ENCODE peak calls at places on chromosomes 7 and 10, in ten cellular contexts. One of them, this sample, is unnamed.

GRCh38 chr10:72334196-72334831 is 20.4 kb downstream of the DNAJB12 start:
- DNase-seq in cardiac fibroblast: peak; percentile 40
- DNase-seq in aorta: no peak
- DNase-seq in fibroblast of the aortic adventitia: no peak
- DNase-seq in osteoblast: peak; percentile 50
- DNase-seq in stomach: no peak
- DNase-seq in SJSA1: no peak
- DNase-seq in NB4: no peak
- DNase-seq in neural progenitor cell: peak; percentile 87
- DNase-seq in A549: no peak
- DNase-seq in this sample: no peak

GRCh38 chr10:17021661-17022060 is 108.0 kb downstream of the CUBN start:
- DNase-seq in cardiac fibroblast: no peak
- DNase-seq in aorta: no peak
- DNase-seq in fibroblast of the aortic adventitia: no peak
- DNase-seq in osteoblast: no peak
- DNase-seq in stomach: no peak
- DNase-seq in SJSA1: no peak
- DNase-seq in NB4: no peak
- DNase-seq in neural progenitor cell: peak; percentile 77
- DNase-seq in A549: no peak
- DNase-seq in this sample: no peak

GRCh38 chr7:2701832-2702593 is 14.0 kb downstream of the AMZ1 start:
- DNase-seq in cardiac fibroblast: peak; percentile 37
- DNase-seq in aorta: peak; percentile 75
- DNase-seq in fibroblast of the aortic adventitia: peak; percentile 76
- DNase-seq in osteoblast: peak; percentile 94
- DNase-seq in stomach: no peak
- DNase-seq in SJSA1: no peak
- DNase-seq in NB4: no peak
- DNase-seq in neural progenitor cell: no peak
- DNase-seq in A549: no peak
- DNase-seq in this sample: no peak

GRCh38 chr10:58026036-58026435 is 241.7 kb downstream of the IPMK start:
- DNase-seq in cardiac fibroblast: no peak
- DNase-seq in aorta: no peak
- DNase-seq in fibroblast of the aortic adventitia: no peak
- DNase-seq in osteoblast: no peak
- DNase-seq in stomach: no peak
- DNase-seq in SJSA1: no peak
- DNase-seq in NB4: no peak
- DNase-seq in neural progenitor cell: no peak
- DNase-seq in A549: no peak
- DNase-seq in this sample: no peak

GRCh38 chr7:5276611-5277010 is 6.1 kb upstream of the SLC29A4 start:
- DNase-seq in cardiac fibroblast: no peak
- DNase-seq in aorta: no peak
- DNase-seq in fibroblast of the aortic adventitia: no peak
- DNase-seq in osteoblast: peak; percentile 18
- DNase-seq in stomach: no peak
- DNase-seq in SJSA1: no peak
- DNase-seq in NB4: no peak
- DNase-seq in neural progenitor cell: no peak
- DNase-seq in A549: no peak
- DNase-seq in this sample: no peak

GRCh38 chr7:157320607-157320979 is 16.2 kb upstream of the DNAJB6 start:
- DNase-seq in cardiac fibroblast: peak; percentile 48
- DNase-seq in aorta: no peak
- DNase-seq in fibroblast of the aortic adventitia: peak; percentile 50
- DNase-seq in osteoblast: no peak
- DNase-seq in stomach: no peak
- DNase-seq in SJSA1: no peak
- DNase-seq in NB4: no peak
- DNase-seq in neural progenitor cell: no peak
- DNase-seq in A549: no peak
- DNase-seq in this sample: no peak

GRCh38 chr10:4282496-4282895 is 497.5 kb upstream of the KLF6 start:
- DNase-seq in cardiac fibroblast: no peak
- DNase-seq in aorta: no peak
- DNase-seq in fibroblast of the aortic adventitia: no peak
- DNase-seq in osteoblast: no peak
- DNase-seq in stomach: no peak
- DNase-seq in SJSA1: no peak
- DNase-seq in NB4: no peak
- DNase-seq in neural progenitor cell: no peak
- DNase-seq in A549: no peak
- DNase-seq in this sample: no peak

GRCh38 chr7:2431260-2431867 is 28.0 kb downstream of the CHST12 start:
- DNase-seq in cardiac fibroblast: no peak
- DNase-seq in aorta: no peak
- DNase-seq in fibroblast of the aortic adventitia: no peak
- DNase-seq in osteoblast: peak; percentile 76
- DNase-seq in stomach: no peak
- DNase-seq in SJSA1: no peak
- DNase-seq in NB4: peak; percentile 75
- DNase-seq in neural progenitor cell: peak; percentile 42
- DNase-seq in A549: peak; percentile 21
- DNase-seq in this sample: no peak

DNA sequence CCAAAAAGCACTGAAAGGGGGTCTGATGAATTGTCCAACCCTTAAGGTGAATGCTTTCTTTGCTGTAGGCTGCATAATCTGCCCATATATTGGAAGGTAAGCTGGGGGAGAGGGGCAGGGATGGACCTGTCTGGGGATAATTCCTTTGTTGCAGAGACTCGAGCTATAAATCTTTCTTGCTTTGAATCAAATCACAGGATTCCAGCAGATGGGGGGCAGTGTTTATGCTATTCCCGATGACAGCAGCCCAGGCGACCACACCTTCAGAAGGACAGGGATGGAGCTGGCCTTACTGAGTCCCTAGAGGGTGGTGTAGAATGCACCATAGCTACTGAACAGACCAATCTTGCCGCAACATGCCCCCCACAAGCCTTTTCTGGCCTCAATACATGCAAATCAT is 2.5 kb downstream of the PODXL start:
- DNase-seq in cardiac fibroblast: no peak
- DNase-seq in aorta: no peak
- DNase-seq in fibroblast of the aortic adventitia: no peak
- DNase-seq in osteoblast: peak; percentile 62
- DNase-seq in stomach: no peak
- DNase-seq in SJSA1: no peak
- DNase-seq in NB4: no peak
- DNase-seq in neural progenitor cell: no peak
- DNase-seq in A549: no peak
- DNase-seq in this sample: no peak
- H3K4me3 ChIP-seq in cardiac fibroblast: no peak overlapping the region
- H3K4me3 ChIP-seq in aorta: no peak overlapping the region
- H3K4me3 ChIP-seq in fibroblast of the aortic adventitia: no peak overlapping the region
- H3K4me3 ChIP-seq in osteoblast: no peak overlapping the region
- H3K4me3 ChIP-seq in stomach: peak overlapping the region; percentile 68
- H3K4me3 ChIP-seq in SJSA1: no peak overlapping the region
- H3K4me3 ChIP-seq in NB4: no peak overlapping the region
- H3K4me3 ChIP-seq in neural progenitor cell: peak overlapping the region; percentile 78
- H3K4me3 ChIP-seq in A549: no peak overlapping the region
- H3K4me3 ChIP-seq in this sample: no peak overlapping the region

GRCh38 chr10:396107-396506 is 260.9 kb downstream of the ZMYND11 start:
- DNase-seq in cardiac fibroblast: no peak
- DNase-seq in aorta: no peak
- DNase-seq in fibroblast of the aortic adventitia: no peak
- DNase-seq in osteoblast: no peak
- DNase-seq in stomach: no peak
- DNase-seq in SJSA1: no peak
- DNase-seq in NB4: no peak
- DNase-seq in neural progenitor cell: no peak
- DNase-seq in A549: no peak
- DNase-seq in this sample: no peak

GRCh38 chr10:398954-399353 is 263.7 kb downstream of the ZMYND11 start:
- DNase-seq in cardiac fibroblast: no peak
- DNase-seq in aorta: no peak
- DNase-seq in fibroblast of the aortic adventitia: no peak
- DNase-seq in osteoblast: no peak
- DNase-seq in stomach: no peak
- DNase-seq in SJSA1: peak; percentile 32
- DNase-seq in NB4: no peak
- DNase-seq in neural progenitor cell: no peak
- DNase-seq in A549: no peak
- DNase-seq in this sample: no peak

GRCh38 chr10:395665-396064 is 260.4 kb downstream of the ZMYND11 start:
- DNase-seq in cardiac fibroblast: no peak
- DNase-seq in aorta: no peak
- DNase-seq in fibroblast of the aortic adventitia: no peak
- DNase-seq in osteoblast: no peak
- DNase-seq in stomach: no peak
- DNase-seq in SJSA1: peak; percentile 30
- DNase-seq in NB4: no peak
- DNase-seq in neural progenitor cell: no peak
- DNase-seq in A549: no peak
- DNase-seq in this sample: no peak

GRCh38 chr10:397321-398068 is 262.2 kb downstream of the ZMYND11 start:
- DNase-seq in cardiac fibroblast: no peak
- DNase-seq in aorta: no peak
- DNase-seq in fibroblast of the aortic adventitia: no peak
- DNase-seq in osteoblast: no peak
- DNase-seq in stomach: no peak
- DNase-seq in SJSA1: peak; percentile 28
- DNase-seq in NB4: no peak
- DNase-seq in neural progenitor cell: no peak
- DNase-seq in A549: no peak
- DNase-seq in this sample: peak; percentile 22

DNA sequence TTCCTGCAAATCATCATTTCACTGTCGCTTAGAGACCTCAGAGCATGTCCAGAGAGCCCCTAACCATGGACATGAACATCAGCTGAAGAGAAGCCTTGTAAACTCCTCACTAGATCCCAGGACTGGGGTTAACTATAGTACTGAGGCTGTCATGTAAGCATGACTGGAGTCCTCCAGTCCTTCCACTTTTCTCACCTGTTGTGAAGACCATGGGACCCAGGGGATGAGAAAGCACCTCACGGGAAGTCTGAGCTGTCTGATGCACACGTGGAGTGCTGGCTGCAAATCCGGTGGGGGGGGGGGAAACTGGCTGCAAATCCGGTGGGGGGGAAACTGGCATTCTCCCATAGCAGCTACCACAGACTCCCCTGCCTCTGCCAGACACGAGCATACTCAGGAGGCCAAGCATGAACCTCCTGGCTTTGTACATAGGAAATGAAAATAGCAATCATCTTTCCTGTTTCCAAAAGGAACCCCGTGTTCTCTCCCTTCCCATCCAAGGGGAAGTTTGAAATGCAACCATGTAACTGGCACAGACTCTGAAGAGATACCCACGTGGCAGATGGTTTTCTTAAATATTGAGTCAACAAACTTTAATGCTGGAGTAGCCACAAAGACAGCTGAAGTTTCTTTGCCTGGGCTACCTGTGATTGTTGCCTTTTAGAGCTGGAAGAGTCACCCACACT is 261.4 kb downstream of the ZMYND11 start:
- DNase-seq in cardiac fibroblast: no peak
- DNase-seq in aorta: no peak
- DNase-seq in fibroblast of the aortic adventitia: peak; percentile 18
- DNase-seq in osteoblast: no peak
- DNase-seq in stomach: no peak
- DNase-seq in SJSA1: peak; percentile 8
- DNase-seq in NB4: no peak
- DNase-seq in neural progenitor cell: no peak
- DNase-seq in A549: no peak
- DNase-seq in this sample: no peak
- H3K4me3 ChIP-seq in cardiac fibroblast: no peak overlapping the region
- H3K4me3 ChIP-seq in aorta: no peak overlapping the region
- H3K4me3 ChIP-seq in fibroblast of the aortic adventitia: no peak overlapping the region
- H3K4me3 ChIP-seq in osteoblast: no peak overlapping the region
- H3K4me3 ChIP-seq in stomach: no peak overlapping the region
- H3K4me3 ChIP-seq in SJSA1: no peak overlapping the region
- H3K4me3 ChIP-seq in NB4: no peak overlapping the region
- H3K4me3 ChIP-seq in neural progenitor cell: no peak overlapping the region
- H3K4me3 ChIP-seq in A549: no peak overlapping the region
- H3K4me3 ChIP-seq in this sample: no peak overlapping the region

GRCh38 chr10:59536576-59537014 is 173.1 kb downstream of the SLC16A9 start:
- DNase-seq in cardiac fibroblast: no peak
- DNase-seq in aorta: no peak
- DNase-seq in fibroblast of the aortic adventitia: no peak
- DNase-seq in osteoblast: peak; percentile 3
- DNase-seq in stomach: no peak
- DNase-seq in SJSA1: no peak
- DNase-seq in NB4: no peak
- DNase-seq in neural progenitor cell: peak; percentile 7
- DNase-seq in A549: no peak
- DNase-seq in this sample: no peak

GRCh38 chr10:59537451-59537850 is 172.2 kb downstream of the SLC16A9 start:
- DNase-seq in cardiac fibroblast: no peak
- DNase-seq in aorta: no peak
- DNase-seq in fibroblast of the aortic adventitia: peak; percentile 58
- DNase-seq in osteoblast: no peak
- DNase-seq in stomach: no peak
- DNase-seq in SJSA1: no peak
- DNase-seq in NB4: no peak
- DNase-seq in neural progenitor cell: no peak
- DNase-seq in A549: no peak
- DNase-seq in this sample: no peak

GRCh38 chr10:59536151-59536550 is 173.5 kb downstream of the SLC16A9 start:
- DNase-seq in cardiac fibroblast: peak; percentile 92
- DNase-seq in aorta: no peak
- DNase-seq in fibroblast of the aortic adventitia: peak; percentile 92
- DNase-seq in osteoblast: peak; percentile 87
- DNase-seq in stomach: no peak
- DNase-seq in SJSA1: no peak
- DNase-seq in NB4: no peak
- DNase-seq in neural progenitor cell: no peak
- DNase-seq in A549: no peak
- DNase-seq in this sample: peak; percentile 73

GRCh38 chr10:59538623-59539022 is 171.0 kb downstream of the SLC16A9 start:
- DNase-seq in cardiac fibroblast: no peak
- DNase-seq in aorta: no peak
- DNase-seq in fibroblast of the aortic adventitia: no peak
- DNase-seq in osteoblast: no peak
- DNase-seq in stomach: no peak
- DNase-seq in SJSA1: no peak
- DNase-seq in NB4: no peak
- DNase-seq in neural progenitor cell: no peak
- DNase-seq in A549: no peak
- DNase-seq in this sample: no peak
- H3K4me3 ChIP-seq in cardiac fibroblast: no peak overlapping the region
- H3K4me3 ChIP-seq in aorta: no peak overlapping the region
- H3K4me3 ChIP-seq in fibroblast of the aortic adventitia: no peak overlapping the region
- H3K4me3 ChIP-seq in osteoblast: no peak overlapping the region
- H3K4me3 ChIP-seq in stomach: no peak overlapping the region
- H3K4me3 ChIP-seq in SJSA1: no peak overlapping the region
- H3K4me3 ChIP-seq in NB4: no peak overlapping the region
- H3K4me3 ChIP-seq in neural progenitor cell: no peak overlapping the region
- H3K4me3 ChIP-seq in A549: no peak overlapping the region
- H3K4me3 ChIP-seq in this sample: no peak overlapping the region

DNA sequence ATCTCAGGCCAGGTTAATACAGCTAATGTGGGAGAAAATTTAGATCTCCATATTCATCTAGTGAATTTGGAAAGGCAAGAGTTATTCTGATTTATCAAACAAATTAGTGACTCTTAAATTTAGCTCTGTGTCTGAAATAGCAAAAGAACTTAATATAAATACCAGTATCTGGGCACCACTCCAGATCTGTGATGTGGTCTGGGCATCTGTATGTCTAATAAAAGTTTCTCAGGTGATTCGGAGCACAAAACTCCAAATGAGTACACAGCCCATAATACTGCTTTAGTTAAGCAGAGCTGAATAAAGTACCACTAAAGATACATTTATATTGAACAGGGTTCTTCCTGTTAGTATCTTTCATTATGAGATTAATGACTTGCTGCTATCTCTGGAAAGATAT is 261.4 kb downstream of the BAMBI start:
- DNase-seq in cardiac fibroblast: no peak
- DNase-seq in aorta: no peak
- DNase-seq in fibroblast of the aortic adventitia: peak; percentile 40
- DNase-seq in osteoblast: no peak
- DNase-seq in stomach: no peak
- DNase-seq in SJSA1: no peak
- DNase-seq in NB4: no peak
- DNase-seq in neural progenitor cell: no peak
- DNase-seq in A549: no peak
- DNase-seq in this sample: no peak
- H3K4me3 ChIP-seq in cardiac fibroblast: no peak overlapping the region
- H3K4me3 ChIP-seq in aorta: no peak overlapping the region
- H3K4me3 ChIP-seq in fibroblast of the aortic adventitia: no peak overlapping the region
- H3K4me3 ChIP-seq in osteoblast: no peak overlapping the region
- H3K4me3 ChIP-seq in stomach: no peak overlapping the region
- H3K4me3 ChIP-seq in SJSA1: no peak overlapping the region
- H3K4me3 ChIP-seq in NB4: no peak overlapping the region
- H3K4me3 ChIP-seq in neural progenitor cell: no peak overlapping the region
- H3K4me3 ChIP-seq in A549: peak overlapping the region; percentile 35
- H3K4me3 ChIP-seq in this sample: no peak overlapping the region

This sample was measured in bronchial epithelial cell.